ENCODE peak calls at places on chromosome 19, in five cellular contexts. Y, Z, W, V and I are unnamed samples.

GRCh38 chr19:19606021-19606420 is 12.5 kb downstream of the PBX4 start:
- DNase-seq in Y (peak; percentile 77), Z (no peak), W (no peak), V (no peak), I (no peak)

GRCh38 chr19:51551673-51552440 is 19.2 kb upstream of the ZNF175 start:
- DNase-seq in Y (no peak), Z (no peak), W (no peak), V (no peak), I (no peak)

GRCh38 chr19:6739884-6740588 is 556 bp downstream of the TRIP10 start:
- DNase-seq in Y (no peak), Z (peak; percentile 38), W (no peak), V (no peak), I (no peak)

GRCh38 chr19:27652796-27653195 is 1560.2 kb downstream of the UQCRFS1 start:
- DNase-seq in Y (no peak), Z (no peak), W (no peak), V (no peak), I (no peak)

GRCh38 chr19:8145969-8146368 is 3.4 kb downstream of the FBN3 start:
- DNase-seq in Y (no peak), Z (no peak), W (no peak), V (no peak), I (no peak)

GRCh38 chr19:5343848-5344247 is 3.2 kb upstream of the PTPRS start:
- DNase-seq in Y (no peak), Z (no peak), W (no peak), V (no peak), I (no peak)

GRCh38 chr19:51798127-51798526 is 3.2 kb downstream of the FPR3 start:
- DNase-seq in Y (no peak), Z (no peak), W (no peak), V (no peak), I (no peak)

GRCh38 chr19:14381689-14382474 is 638 bp downstream of the ADGRE5 start:
- DNase-seq in Y (peak; percentile 78), Z (no peak), W (peak; percentile 54), V (no peak), I (no peak)

GRCh38 chr19:36025541-36025940 is 7.1 kb downstream of the CLIP3 start:
- DNase-seq in Y (no peak), Z (no peak), W (no peak), V (no peak), I (no peak)

GRCh38 chr19:14772467-14772866 is 5.9 kb downstream of the ADGRE2 start:
- DNase-seq in Y (no peak), Z (no peak), W (no peak), V (no peak), I (no peak)

GRCh38 chr19:57280913-57281425 is 684 bp downstream of the ZNF460 start:
- DNase-seq in Y (no peak), Z (no peak), W (no peak), V (no peak), I (no peak)

GRCh38 chr19:2775556-2776430 is 7.3 kb downstream of the SGTA start:
- DNase-seq in Y (no peak), Z (peak; percentile 64), W (no peak), V (peak; percentile 59), I (peak; percentile 22)

GRCh38 chr19:58556633-58557252 is 1.7 kb downstream of the UBE2M start:
- DNase-seq in Y (peak; percentile 45), Z (no peak), W (no peak), V (no peak), I (no peak)

GRCh38 chr19:5154799-5155426 is 185.7 kb downstream of the PTPRS start:
- DNase-seq in Y (no peak), Z (no peak), W (no peak), V (no peak), I (no peak)

GRCh38 chr19:37007587-37008220 is 70.5 kb upstream of the ZNF420 start:
- DNase-seq in Y (no peak), Z (no peak), W (no peak), V (peak; percentile 45), I (no peak)

GRCh38 chr19:33280351-33280921 is 21.9 kb downstream of the CEBPA start:
- DNase-seq in Y (peak; percentile 61), Z (no peak), W (no peak), V (no peak), I (no peak)

GRCh38 chr19:33410915-33411401 is 37.4 kb downstream of the CEBPG start:
- DNase-seq in Y (peak; percentile 50), Z (no peak), W (no peak), V (no peak), I (no peak)

GRCh38 chr19:16449330-16449961 is 22.3 kb downstream of the EPS15L1 start:
- DNase-seq in Y (no peak), Z (no peak), W (no peak), V (no peak), I (no peak)
- H3K4me1 ChIP-seq in Y (peaks cover 3% of the 10 kb centered on the region), Z (peaks cover 30% of the 10 kb centered on the region), W (peaks cover 25% of the 10 kb centered on the region), V (no peaks in the 10 kb centered on the region), I (peaks cover 17% of the 10 kb centered on the region)

GRCh38 chr19:53977429-53977990 is 13.9 kb upstream of the CACNG6 start:
- DNase-seq in Y (no peak), Z (peak; percentile 90), W (peak; percentile 50), V (peak; percentile 59), I (no peak)
- H3K4me3 ChIP-seq in Y (no peak overlapping the region), Z (peak overlapping the region; percentile 30), W (no peak overlapping the region), V (peak overlapping the region; percentile 11), I (peak overlapping the region; percentile 50)

DNA sequence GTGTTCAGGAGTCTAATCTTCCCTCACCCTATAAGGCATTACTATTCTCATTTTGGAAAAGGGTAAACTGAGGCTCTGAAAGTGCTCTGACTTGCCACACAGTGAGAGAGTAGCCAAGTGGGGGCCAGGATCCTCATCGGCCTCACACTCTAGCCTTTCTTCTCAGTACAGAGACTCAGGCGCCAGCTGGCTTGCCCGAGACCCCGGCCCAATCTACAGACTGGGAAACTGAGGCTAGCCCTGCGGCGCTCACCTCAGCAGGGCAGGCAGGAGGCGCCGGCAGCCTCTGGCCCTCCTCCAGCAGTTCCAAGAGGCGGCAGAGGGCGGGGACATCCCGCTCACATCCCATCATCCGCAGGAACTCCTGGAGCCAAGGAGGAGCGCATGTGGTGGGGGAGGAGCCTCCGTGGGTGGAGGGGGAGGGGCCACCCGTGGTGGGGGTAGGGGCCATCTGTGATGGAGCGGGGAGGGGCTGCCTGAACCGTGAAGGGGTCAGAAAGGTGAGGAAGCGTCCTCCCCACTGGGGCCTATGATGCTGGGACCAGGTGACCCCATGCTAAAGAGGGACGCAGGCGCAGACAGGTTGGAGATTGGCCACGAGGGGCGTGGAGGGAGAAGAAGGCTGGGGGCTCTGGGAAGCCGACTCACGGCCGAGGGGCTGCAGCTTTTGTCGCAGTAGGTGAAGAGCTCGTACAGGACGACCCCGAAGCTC is 8.7 kb upstream of the INSL3 start:
- DNase-seq in Y (no peak), Z (no peak), W (no peak), V (no peak), I (no peak)
- TF ChIP-seq CTCF in Y (no peak), Z (no peak), W (no peak), V (no peak), I (no peak)

DNA sequence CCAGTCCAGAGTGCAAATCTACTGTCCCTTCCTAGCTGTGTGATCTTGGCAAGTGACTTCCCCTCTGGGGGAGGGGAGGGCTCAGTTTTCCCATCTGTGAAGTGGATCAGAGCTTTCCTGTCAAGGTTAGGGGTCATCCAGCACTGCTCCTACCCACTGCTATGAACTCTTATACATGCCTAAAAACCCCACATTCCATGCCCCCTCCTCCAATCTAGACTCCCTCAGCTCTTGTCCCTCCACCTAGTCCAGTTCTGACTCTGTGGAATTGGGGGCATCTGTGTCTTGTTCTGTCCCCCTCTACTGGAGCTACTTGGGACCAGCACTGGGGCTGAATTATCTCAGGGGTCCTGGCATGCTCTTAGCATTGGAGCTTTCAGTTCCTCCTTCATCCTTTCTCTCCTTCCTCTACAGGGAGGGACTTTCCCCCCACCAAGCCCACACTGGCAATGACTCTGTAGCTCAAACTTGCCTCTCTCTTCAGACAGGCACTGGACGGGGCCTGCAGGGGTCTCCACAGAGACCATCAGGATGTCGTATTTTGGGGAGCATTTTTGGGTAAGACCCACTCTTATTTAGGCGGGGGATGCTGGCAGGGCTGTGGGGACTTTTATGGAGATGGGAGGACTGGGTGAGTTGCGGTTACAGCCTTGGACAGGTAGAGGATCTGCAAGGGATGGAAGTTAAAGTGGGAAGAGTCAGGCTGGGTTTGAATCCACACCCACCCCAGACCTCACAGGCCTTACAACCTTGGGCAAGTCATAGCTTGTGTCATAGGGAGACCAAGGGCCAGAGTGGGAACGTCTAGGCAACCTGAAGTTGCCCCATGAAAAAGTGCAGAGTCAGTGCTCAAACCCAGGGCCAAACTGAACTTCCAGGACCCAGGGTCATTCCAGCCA is 3.6 kb downstream of the FCHO1 start:
- DNase-seq in Y (no peak), Z (no peak), W (no peak), V (no peak), I (no peak)
- H3K4me1 ChIP-seq in Y (no peaks in the 10 kb centered on the region), Z (peaks cover 3% of the 10 kb centered on the region), W (no peaks in the 10 kb centered on the region), V (no peaks in the 10 kb centered on the region), I (peaks cover 3% of the 10 kb centered on the region)

GRCh38 chr19:47243364-47243775 is 12.4 kb upstream of the BBC3 start:
- DNase-seq in Y (no peak), Z (peak; percentile 37), W (no peak), V (no peak), I (no peak)
- H3K4me3 ChIP-seq in Y (no peak overlapping the region), Z (no peak overlapping the region), W (peak overlapping the region; percentile 51), V (no peak overlapping the region), I (no peak overlapping the region)

GRCh38 chr19:11295665-11296245 is at the start of gene TSPAN16:
- DNase-seq in Y (no peak), Z (no peak), W (no peak), V (no peak), I (no peak)
- TF ChIP-seq CTCF in Y (no peak), Z (no peak), W (no peak), V (no peak), I (no peak)

DNA sequence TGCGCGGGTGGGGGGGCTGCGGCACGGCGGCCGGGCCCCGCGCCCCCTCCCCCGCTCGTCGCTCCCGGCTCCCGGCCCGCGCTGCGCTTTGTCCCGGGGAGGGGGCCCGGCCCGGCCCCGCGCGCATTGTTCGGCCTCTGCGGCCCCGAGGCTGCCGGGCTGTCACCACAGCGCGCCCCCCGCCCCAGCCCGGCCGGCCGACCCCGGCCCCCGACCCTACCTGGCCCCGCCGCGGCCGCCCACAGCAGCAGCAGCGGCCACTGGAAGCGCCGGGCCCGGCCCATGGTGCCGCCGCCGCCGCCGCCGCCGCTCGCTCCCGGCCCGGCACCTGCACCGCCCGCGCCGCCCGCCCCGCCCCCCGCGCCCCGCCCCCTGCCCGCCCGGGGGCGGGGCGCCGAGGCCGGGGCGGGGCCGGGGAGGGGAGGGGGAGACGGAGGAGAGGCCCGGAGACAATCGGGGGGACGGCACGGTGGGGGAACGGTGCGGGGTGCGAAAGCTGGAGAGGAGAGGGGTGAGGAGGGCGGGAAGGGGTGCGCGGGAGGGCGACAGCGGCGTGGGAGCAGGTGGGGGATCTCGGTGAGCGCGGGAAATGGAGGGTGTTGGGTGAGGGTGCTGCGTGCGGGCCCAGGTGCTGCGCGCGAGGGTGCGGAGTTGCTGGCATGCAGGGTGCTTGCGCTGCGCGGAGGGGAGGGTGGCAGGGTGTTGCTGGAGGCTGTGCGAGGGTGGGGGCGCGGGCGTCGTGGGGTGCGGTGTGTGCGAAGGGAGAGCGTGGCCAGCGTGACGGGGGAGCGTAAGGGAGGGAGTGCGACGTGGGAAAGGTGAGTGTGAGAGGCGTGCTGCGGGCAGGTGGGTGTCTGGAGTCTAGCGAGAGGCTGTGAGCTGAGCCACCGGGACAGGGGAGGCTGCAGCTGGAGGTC is at the start of gene CADM4:
- DNase-seq in Y (peak; percentile 65), Z (no peak), W (peak; percentile 60), V (peak; percentile 27), I (no peak)
- H3K4me1 ChIP-seq in Y (peaks cover 6% of the 10 kb centered on the region), Z (peaks cover 7% of the 10 kb centered on the region), W (peaks cover 17% of the 10 kb centered on the region), V (no peaks in the 10 kb centered on the region), I (peaks cover 47% of the 10 kb centered on the region)

GRCh38 chr19:942133-942645 is 16.4 kb downstream of the ARID3A start:
- DNase-seq in Y (peak; percentile 52), Z (no peak), W (no peak), V (no peak), I (no peak)
- H3K4me3 ChIP-seq in Y (no peak overlapping the region), Z (no peak overlapping the region), W (no peak overlapping the region), V (no peak overlapping the region), I (no peak overlapping the region)